ENCODE peak calls at places on chromosomes 6 and 20, in eight cellular contexts. D, N, H, Z, V, X, R and U are unnamed samples.

GRCh38 chr6:82097676-82098075 is 149.9 kb downstream of the IBTK start:
- DNase-seq in R (no peak), V (no peak), X (no peak), N (no peak), Z (no peak), D (no peak), H (no peak), U (no peak)

GRCh38 chr6:43368517-43369160 is 808 bp downstream of the ZNF318 start:
- DNase-seq in X (peak), R (no peak), H (peak), Z (peak), N (peak), D (peak), V (peak), U (peak)

GRCh38 chr20:46343358-46344357 is 35.4 kb upstream of the CDH22 start:
- DNase-seq in N (no peak), H (peak), V (no peak), Z (no peak), D (no peak), X (no peak), R (no peak), U (no peak)

GRCh38 chr20:10635476-10636208 is 38.2 kb downstream of the JAG1 start:
- DNase-seq in D (no peak), X (no peak), Z (no peak), V (no peak), R (no peak), N (no peak), H (no peak), U (no peak)

GRCh38 chr6:40440083-40440482 is 147.1 kb downstream of the LRFN2 start:
- DNase-seq in X (no peak), N (no peak), R (no peak), H (no peak), Z (no peak), V (no peak), D (no peak), U (no peak)

GRCh38 chr6:27672113-27672799 is 199.4 kb upstream of the ZNF184 start:
- DNase-seq in N (no peak), V (no peak), Z (peak), D (no peak), R (no peak), H (no peak), X (no peak), U (peak)

GRCh38 chr20:20699144-20699543 is 13.3 kb downstream of the RALGAPA2 start:
- DNase-seq in N (no peak), D (no peak), Z (no peak), R (no peak), V (no peak), X (no peak), H (no peak), U (no peak)

GRCh38 chr6:45650527-45651135 is 272.9 kb upstream of the SUPT3H start:
- DNase-seq in H (no peak), X (no peak), Z (peak), R (no peak), D (peak), V (no peak), N (no peak), U (no peak)

GRCh38 chr6:159594106-159594749 is 98.8 kb downstream of the SOD2 start:
- DNase-seq in Z (peak), N (no peak), V (no peak), X (no peak), R (no peak), H (no peak), D (no peak), U (no peak)

GRCh38 chr6:117399126-117399525 is 26.6 kb downstream of the ROS1 start:
- DNase-seq in V (no peak), R (no peak), H (no peak), Z (no peak), N (no peak), X (no peak), D (no peak), U (no peak)

DNA sequence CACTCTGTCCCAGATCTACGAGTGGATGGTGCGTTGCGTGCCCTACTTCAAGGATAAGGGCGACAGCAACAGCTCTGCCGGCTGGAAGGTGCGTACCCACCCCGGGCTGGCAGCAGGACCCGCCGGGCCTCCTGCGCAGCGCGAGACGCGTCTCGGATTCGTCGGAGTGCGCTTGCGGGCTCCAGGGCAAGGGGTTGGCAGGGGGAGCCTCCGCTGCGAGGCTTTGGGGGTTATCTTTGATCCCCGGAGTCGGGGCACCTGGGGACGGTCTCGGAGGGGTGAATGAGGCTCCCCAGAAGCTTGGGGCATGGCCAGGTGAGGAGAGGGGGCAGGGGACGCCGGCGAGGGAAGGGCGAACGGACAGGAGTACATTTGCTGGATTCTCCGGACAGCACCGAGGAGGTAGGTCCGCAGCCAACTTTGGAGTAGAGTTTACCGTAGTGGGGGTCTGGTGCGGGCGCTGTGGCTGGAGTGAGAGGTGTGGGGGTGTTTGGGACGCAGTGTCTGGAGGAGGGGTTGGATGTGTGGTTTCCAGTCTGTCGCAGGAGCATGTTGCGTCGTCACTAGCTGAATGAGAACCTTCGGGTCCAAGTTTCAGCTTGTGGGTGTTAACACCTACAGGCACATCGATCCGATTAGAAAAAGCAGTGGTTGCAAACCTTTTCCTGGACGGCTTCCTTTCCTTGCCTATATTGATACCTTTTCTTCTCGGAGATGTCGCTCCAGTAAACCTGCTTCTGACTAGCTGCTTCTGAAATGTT is 1.2 kb downstream of the FOXO3 start:
- DNase-seq in X (peak), R (no peak), Z (peak), V (no peak), D (no peak), H (no peak), N (peak), U (peak)
- TF ChIP-seq POLR2A in X (no peak), R (no peak), Z (peak), V (no peak), D (no peak), H (no peak), N (no peak), U (no peak)

GRCh38 chr20:9330151-9330550 is 184.2 kb upstream of the LAMP5 start:
- DNase-seq in X (no peak), R (no peak), D (no peak), H (no peak), N (no peak), V (no peak), Z (no peak), U (no peak)
- TF ChIP-seq POLR2A in X (no peak), R (no peak), D (no peak), H (no peak), N (no peak), V (no peak), Z (no peak), U (no peak)

GRCh38 chr20:1118336-1119127 is at the start of gene PSMF1:
- DNase-seq in R (peak), N (peak), H (peak), V (peak), X (peak), D (peak), Z (peak), U (peak)
- TF ChIP-seq POLR2A in R (peak), N (no peak), H (peak), V (peak), X (no peak), D (no peak), Z (peak), U (peak)

GRCh38 chr6:30326446-30327231 is at the start of gene TRIM39:
- DNase-seq in V (peak), X (peak), D (peak), N (peak), Z (peak), H (peak), R (peak), U (peak)
- TF ChIP-seq POLR2A in V (peak), X (no peak), D (no peak), N (peak), Z (peak), H (peak), R (peak), U (peak)